ENCODE peak calls at places on chromosomes 5 and 9, in six cellular contexts. R is CD8-positive, alpha-beta T cell; L is brain microvascular endothelial cell; J is heart left ventricle; Z is thoracic aorta; G is heart right ventricle. O is an unnamed sample.

GRCh38 chr5:74140409-74140808 is 500.1 kb downstream of the ENC1 start:
- DNase-seq in R (no peak), L (no peak), J (no peak), Z (no peak), G (no peak), O (no peak)

GRCh38 chr9:113543286-113544000 is 79.9 kb downstream of the RGS3 start:
- DNase-seq in R (no peak), L (no peak), J (no peak), Z (no peak), G (no peak), O (no peak)

GRCh38 chr5:145362261-145362660 is 472.9 kb downstream of the PRELID2 start:
- DNase-seq in R (no peak), L (peak; percentile 83), J (no peak), Z (no peak), G (no peak), O (no peak)

GRCh38 chr5:83026930-83027687 is 50.1 kb downstream of the TMEM167A start:
- DNase-seq in R (no peak), L (no peak), J (no peak), Z (no peak), G (no peak), O (no peak)

GRCh38 chr5:43232943-43233833 is 41.2 kb downstream of the NIM1K start:
- DNase-seq in R (no peak), L (no peak), J (peak; percentile 61), Z (no peak), G (no peak), O (no peak)

GRCh38 chr5:6687501-6687900 is 25.7 kb upstream of the TENT4A start:
- DNase-seq in R (no peak), L (no peak), J (no peak), Z (no peak), G (no peak), O (no peak)

GRCh38 chr9:114850871-114851270 is 45.0 kb upstream of the TNFSF15 start:
- DNase-seq in R (no peak), L (no peak), J (no peak), Z (no peak), G (no peak), O (no peak)

GRCh38 chr9:19550009-19550408 is 141.2 kb downstream of the ACER2 start:
- DNase-seq in R (no peak), L (no peak), J (no peak), Z (no peak), G (no peak), O (no peak)

GRCh38 chr9:71036501-71036900 is 84.9 kb downstream of the TRPM3 start:
- DNase-seq in R (no peak), L (peak; percentile 25), J (no peak), Z (no peak), G (no peak), O (no peak)

GRCh38 chr5:143454936-143455516 is 51.5 kb upstream of the NR3C1 start:
- DNase-seq in R (no peak), L (no peak), J (no peak), Z (no peak), G (no peak), O (no peak)

GRCh38 chr5:78964889-78965288 is 20.2 kb downstream of the ARSB start:
- DNase-seq in R (no peak), L (peak; percentile 59), J (no peak), Z (no peak), G (no peak), O (no peak)

GRCh38 chr5:66769839-66770617 is 173.8 kb downstream of the MAST4 start:
- DNase-seq in R (no peak), L (no peak), J (no peak), Z (no peak), G (no peak), O (no peak)

GRCh38 chr9:105262497-105262896 is 18.0 kb downstream of the SLC44A1 start:
- DNase-seq in R (no peak), L (no peak), J (no peak), Z (no peak), G (no peak), O (no peak)

GRCh38 chr9:105258225-105258737 is 13.8 kb downstream of the SLC44A1 start:
- DNase-seq in R (no peak), L (no peak), J (no peak), Z (no peak), G (no peak), O (no peak)

GRCh38 chr9:105259274-105259673 is 14.8 kb downstream of the SLC44A1 start:
- DNase-seq in R (no peak), L (no peak), J (no peak), Z (no peak), G (no peak), O (no peak)

GRCh38 chr9:105257767-105258166 is 13.3 kb downstream of the SLC44A1 start:
- DNase-seq in R (no peak), L (no peak), J (no peak), Z (no peak), G (no peak), O (no peak)

DNA sequence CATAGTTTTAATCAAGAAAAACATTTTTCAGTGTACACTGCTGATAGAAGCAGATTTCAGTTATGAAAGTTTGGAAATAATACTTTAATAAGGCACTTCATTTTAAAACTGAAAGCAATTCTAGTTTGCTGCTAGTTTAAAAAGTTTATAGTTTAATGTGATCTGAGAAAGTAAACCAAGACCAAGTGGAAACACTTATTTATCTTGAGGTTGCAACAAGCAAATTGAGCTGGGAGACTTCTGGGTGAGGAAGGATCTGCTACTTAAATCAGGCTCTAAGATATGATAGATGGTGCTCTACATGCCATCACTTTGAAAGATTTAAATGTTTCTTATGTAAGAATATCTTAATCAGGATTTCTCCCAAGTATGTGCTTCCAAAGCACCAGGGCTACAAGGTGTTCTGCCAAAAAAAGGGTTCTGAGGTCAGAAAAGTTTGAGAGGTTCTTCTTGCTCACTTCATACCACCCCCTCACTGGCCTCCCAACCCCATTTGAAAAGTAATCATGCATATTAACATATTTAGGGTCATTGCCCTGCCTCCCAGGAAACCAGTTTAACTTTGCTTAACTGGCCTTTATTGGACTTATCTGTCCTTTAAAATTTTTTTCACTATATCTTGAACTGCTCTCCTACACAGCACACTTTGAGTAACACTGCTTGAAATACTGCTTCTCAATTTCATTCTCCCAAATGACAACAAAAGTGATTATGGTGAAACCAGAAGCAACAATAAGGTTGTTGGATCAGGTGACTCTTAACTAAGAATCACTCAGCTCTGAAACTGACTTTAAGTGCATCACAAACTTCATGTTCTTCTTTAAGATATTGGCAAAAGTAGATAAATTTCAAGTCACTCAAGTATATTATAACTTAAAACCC is 15.5 kb downstream of the SLC44A1 start:
- DNase-seq in R (no peak), L (no peak), J (no peak), Z (no peak), G (no peak), O (no peak)
- H3K4me3 ChIP-seq in R (no peak overlapping the region), L (no peak overlapping the region), J (no peak overlapping the region), Z (peak overlapping the region; percentile 6), G (no peak overlapping the region), O (no peak overlapping the region)

DNA sequence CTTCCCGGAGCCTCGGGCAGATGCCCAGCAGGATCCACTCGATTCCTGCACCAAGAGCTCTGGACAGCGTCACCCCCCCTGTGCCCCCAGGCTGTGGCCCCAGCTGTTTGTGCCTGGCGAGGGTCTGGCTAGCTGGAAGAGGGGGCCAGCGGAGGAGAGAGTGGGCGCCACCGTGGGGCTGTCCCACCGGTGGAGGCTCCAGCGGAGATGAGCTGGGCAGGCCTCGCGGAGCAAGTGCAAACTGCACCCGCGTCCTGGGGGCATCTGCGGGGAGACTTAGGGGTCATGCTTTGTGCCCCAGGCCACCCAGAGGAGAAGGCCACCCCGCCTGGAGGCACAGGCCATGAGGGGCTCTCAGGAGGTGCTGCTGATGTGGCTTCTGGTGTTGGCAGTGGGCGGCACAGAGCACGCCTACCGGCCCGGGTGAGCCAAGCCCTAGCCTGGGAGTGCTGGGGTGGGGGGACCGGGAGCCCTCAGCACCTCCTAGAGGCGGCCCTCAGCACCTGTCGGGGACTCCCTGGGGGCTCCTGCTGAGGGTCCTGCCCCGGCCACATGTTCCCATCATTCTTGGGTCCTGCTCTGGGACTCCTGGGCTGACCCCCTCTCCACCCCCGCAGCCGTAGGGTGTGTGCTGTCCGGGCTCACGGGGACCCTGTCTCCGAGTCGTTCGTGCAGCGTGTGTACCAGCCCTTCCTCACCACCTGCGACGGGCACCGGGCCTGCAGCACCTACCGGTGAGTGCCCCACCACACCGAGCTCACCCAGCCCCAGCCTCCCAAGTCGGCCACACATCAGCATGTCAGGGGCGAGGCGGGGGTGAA is 5.4 kb downstream of the EGFL7 start:
- DNase-seq in R (no peak), L (no peak), J (no peak), Z (no peak), G (no peak), O (no peak)
- H3K27ac ChIP-seq in R (no peak overlapping the region), L (no peak overlapping the region), J (peak overlapping the region; percentile 46), Z (no peak overlapping the region), G (peak overlapping the region; percentile 75), O (no peak overlapping the region)

DNA sequence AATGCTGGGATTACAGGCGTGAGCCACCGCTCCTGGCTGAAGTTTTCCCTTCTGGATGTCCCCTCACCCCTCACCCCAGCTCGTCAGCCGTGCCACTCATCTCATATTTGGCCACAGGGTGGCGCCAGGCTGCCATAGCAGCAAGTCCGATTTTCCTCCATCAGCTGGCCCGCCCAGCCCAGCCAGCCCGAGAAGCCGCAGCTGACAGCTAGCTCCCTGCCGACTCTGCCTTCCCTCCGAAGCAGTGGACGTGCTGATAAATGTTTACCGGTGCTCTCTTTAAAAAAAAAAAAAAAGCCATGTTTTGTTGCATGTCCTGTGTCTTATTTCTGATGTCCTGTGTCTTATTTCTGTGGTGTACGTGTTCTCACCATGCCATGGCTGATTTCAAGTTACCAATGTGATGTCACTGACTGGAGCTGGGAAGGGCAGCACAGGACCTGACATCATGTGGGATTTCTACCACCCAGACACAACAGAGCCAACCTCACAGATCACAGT is 58.3 kb downstream of the PFDN1 start:
- DNase-seq in R (peak; percentile 43), L (peak; percentile 87), J (peak; percentile 95), Z (peak; percentile 68), G (peak; percentile 92), O (peak; percentile 66)
- H3K4me3 ChIP-seq in R (no peak overlapping the region), L (no peak overlapping the region), J (no peak overlapping the region), Z (no peak overlapping the region), G (peak overlapping the region; percentile 11), O (no peak overlapping the region)

GRCh38 chr9:92740015-92740408 is 24.6 kb downstream of the BICD2 start:
- DNase-seq in R (no peak), L (no peak), J (no peak), Z (no peak), G (no peak), O (no peak)
- H3K27ac ChIP-seq in R (no peak overlapping the region), L (no peak overlapping the region), J (peak overlapping the region; percentile 66), Z (peak overlapping the region; percentile 63), G (peak overlapping the region; percentile 76), O (peak overlapping the region; percentile 77)

GRCh38 chr5:27590503-27590902 is 552.1 kb upstream of the CDH9 start:
- DNase-seq in R (no peak), L (no peak), J (peak; percentile 41), Z (no peak), G (no peak), O (no peak)
- H3K4me3 ChIP-seq in R (no peak overlapping the region), L (no peak overlapping the region), J (no peak overlapping the region), Z (no peak overlapping the region), G (no peak overlapping the region), O (no peak overlapping the region)